ENCODE peak calls at places on chromosome 1, in seven cellular contexts. E is astrocyte; J is cardiac muscle cell; H is CD4-positive, alpha-beta memory T cell; Z is neuronal stem cell; I is endodermal cell; S is fibroblast of lung. B is an unnamed sample. For H3K4me1 and H3K9me3, the result is how much of the 10 kb centered on the place peaks cover.

GRCh38 chr1:196114193-196114592 is 494.0 kb downstream of the KCNT2 start:
- DNase-seq in E (peak), J (no peak), H (no peak), Z (no peak), I (no peak), S (peak), B (no peak)

GRCh38 chr1:219689774-219690173 is 76.9 kb upstream of the ZC3H11B start:
- DNase-seq in E (no peak), J (no peak), H (no peak), Z (no peak), I (no peak), S (no peak), B (no peak)

GRCh38 chr1:77218477-77219165 is 609 bp downstream of the PIGK start:
- DNase-seq in E (peak), J (no peak), H (no peak), Z (no peak), I (no peak), S (peak), B (no peak)

GRCh38 chr1:222627232-222627631 is 9.3 kb downstream of the MIA3 start:
- DNase-seq in E (peak), J (no peak), H (no peak), Z (no peak), I (no peak), S (no peak), B (no peak)

GRCh38 chr1:107706181-107706580 is 258.8 kb downstream of the VAV3 start:
- DNase-seq in E (no peak), J (no peak), H (no peak), Z (no peak), I (no peak), S (no peak), B (no peak)

GRCh38 chr1:232344791-232345399 is 285.0 kb downstream of the SIPA1L2 start:
- DNase-seq in E (peak), J (no peak), H (no peak), Z (no peak), I (no peak), S (no peak), B (no peak)

GRCh38 chr1:201009967-201010645 is 13.4 kb downstream of the KIF21B start:
- DNase-seq in E (no peak), J (no peak), H (no peak), Z (peak), I (peak), S (no peak), B (no peak)

GRCh38 chr1:5744911-5745431 is 247.3 kb downstream of the NPHP4 start:
- DNase-seq in E (no peak), J (no peak), H (no peak), Z (peak), I (peak), S (no peak), B (peak)

GRCh38 chr1:115193026-115193425 is 103.7 kb upstream of the TSPAN2 start:
- DNase-seq in E (no peak), J (no peak), H (no peak), Z (no peak), I (no peak), S (no peak), B (no peak)

GRCh38 chr1:222994506-222995229 is 148.4 kb downstream of the TLR5 start:
- DNase-seq in E (peak), J (no peak), H (no peak), Z (no peak), I (no peak), S (peak), B (peak)

GRCh38 chr1:42966688-42967609 is 8.3 kb upstream of the SLC2A1 start:
- DNase-seq in E (peak), J (no peak), H (no peak), Z (no peak), I (peak), S (peak), B (peak)

GRCh38 chr1:183876284-183876683 is 71.4 kb downstream of the RGL1 start:
- DNase-seq in E (no peak), J (no peak), H (no peak), Z (no peak), I (no peak), S (no peak), B (no peak)
- H3K4me1 ChIP-seq in E (under half), J (under half), H (under half), Z (under half), I (under half), S (under half), B (half or more)

DNA sequence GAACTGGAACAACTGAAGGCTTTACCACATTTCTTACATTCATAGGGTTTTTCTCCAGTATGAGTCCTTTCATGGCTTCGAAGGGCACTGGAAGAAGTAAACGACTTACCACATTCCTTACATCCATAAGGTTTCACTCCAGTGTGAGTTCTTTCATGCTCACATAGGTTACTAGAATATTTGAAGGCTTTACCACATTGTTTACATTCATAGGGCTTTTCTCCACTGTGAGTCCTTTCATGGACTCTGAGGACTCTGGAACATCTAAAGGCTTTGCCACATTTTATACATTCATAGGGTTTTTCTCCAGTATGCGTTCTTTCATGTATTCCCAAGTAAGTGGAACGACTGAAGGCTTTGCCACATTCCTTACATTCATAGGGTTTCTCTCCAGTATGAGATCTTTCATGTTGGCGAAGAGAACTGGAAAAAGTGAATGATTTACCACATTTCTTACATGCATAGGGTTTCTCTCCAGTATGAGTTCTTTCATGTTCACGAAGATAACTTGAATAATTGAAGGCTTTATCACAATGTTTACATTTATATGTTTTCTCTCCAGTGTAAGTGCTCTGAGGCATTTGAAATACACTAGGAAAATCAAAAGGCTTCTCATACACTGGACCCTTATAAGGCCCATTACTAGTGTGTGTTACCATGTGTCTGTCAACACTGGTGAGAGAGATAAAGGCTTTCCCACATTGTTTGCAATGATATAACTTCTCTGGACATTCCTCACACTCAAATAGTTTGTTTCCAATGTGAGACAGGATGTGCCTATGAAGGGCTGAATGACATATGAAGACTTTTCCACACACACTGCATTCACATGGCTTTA is 29.8 kb upstream of the ZNF695 start:
- DNase-seq in E (no peak), J (no peak), H (no peak), Z (no peak), I (no peak), S (no peak), B (no peak)
- H3K9me3 ChIP-seq in E (under half), J (under half), H (under half), Z (half or more), I (half or more), S (under half), B (half or more)

GRCh38 chr1:51638350-51638749 is 21.5 kb downstream of the OSBPL9 start:
- DNase-seq in E (no peak), J (no peak), H (no peak), Z (no peak), I (no peak), S (no peak), B (no peak)

GRCh38 chr1:51643362-51643761 is 26.5 kb downstream of the OSBPL9 start:
- DNase-seq in E (no peak), J (no peak), H (no peak), Z (no peak), I (no peak), S (no peak), B (no peak)

GRCh38 chr1:51644533-51645197 is 27.8 kb downstream of the OSBPL9 start:
- DNase-seq in E (peak), J (no peak), H (no peak), Z (no peak), I (no peak), S (peak), B (peak)

GRCh38 chr1:51639694-51640093 is 22.8 kb downstream of the OSBPL9 start:
- DNase-seq in E (no peak), J (no peak), H (no peak), Z (no peak), I (no peak), S (no peak), B (no peak)

DNA sequence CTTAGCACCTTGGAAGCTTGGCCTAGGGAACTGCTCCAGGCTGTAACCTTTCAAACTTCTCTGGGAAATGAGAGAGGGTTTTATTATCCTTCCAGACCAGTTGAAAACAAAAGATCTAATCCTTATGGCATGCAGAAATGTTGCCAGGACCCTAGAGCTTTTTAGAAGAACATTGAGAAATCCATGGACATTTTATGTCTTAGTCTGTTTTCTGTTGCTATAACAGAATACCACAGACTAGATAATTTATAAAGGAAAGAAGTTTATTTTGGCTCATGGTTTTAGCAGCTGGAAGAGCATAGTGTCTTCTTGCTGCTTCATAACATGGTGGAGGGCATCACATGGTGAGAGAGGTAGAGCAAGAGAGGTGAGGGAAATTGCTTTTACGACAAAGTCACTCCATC is 25.8 kb downstream of the OSBPL9 start:
- DNase-seq in E (peak), J (no peak), H (no peak), Z (no peak), I (no peak), S (peak), B (peak)
- H3K4me1 ChIP-seq in E (under half), J (under half), H (under half), Z (under half), I (under half), S (under half), B (under half)

GRCh38 chr1:247054992-247055415 is 23.6 kb downstream of the ZNF670 start:
- DNase-seq in E (peak), J (no peak), H (no peak), Z (no peak), I (no peak), S (peak), B (no peak)

GRCh38 chr1:247060771-247061170 is 17.8 kb downstream of the ZNF670 start:
- DNase-seq in E (no peak), J (no peak), H (no peak), Z (no peak), I (no peak), S (no peak), B (no peak)

DNA sequence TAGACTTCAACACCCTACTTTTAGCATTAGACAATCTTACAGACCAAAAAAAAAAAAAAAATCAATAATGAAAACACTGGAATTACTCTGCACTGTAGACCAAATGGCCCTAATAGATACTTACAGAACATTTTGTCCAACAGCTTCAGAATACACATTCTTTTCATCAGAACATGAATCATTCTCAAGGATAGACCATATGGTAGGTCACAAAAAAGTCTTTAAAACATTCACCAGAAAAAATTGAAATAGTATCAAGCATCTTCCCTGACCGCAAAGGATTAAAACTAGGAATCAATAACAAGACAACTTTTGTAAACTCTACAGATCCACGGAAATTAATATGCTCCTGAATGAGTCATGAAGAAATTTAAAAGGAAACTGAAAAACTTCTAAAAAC is 22.5 kb downstream of the ZNF670 start:
- DNase-seq in E (no peak), J (no peak), H (no peak), Z (no peak), I (no peak), S (no peak), B (no peak)
- H3K9me3 ChIP-seq in E (under half), J (under half), H (under half), Z (half or more), I (half or more), S (under half), B (half or more)

DNA sequence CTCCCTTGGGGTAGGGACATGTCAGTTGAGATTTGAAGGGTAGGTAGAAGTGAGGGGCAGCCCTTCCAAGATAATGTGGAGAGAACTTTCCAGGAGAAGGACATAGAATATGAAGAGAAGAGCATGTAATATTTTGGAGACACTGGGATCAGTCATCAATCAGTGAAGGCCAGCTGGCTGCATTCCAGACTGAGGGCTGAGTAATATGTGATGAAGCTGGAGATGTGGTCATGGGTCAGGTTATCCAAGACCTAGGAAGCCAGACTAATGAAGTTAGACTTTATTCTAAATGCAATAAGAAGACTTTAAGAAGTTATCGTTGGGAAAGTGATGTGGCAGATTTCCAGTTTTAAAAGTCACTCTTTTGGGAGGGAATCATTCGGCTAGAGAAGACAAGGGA is 262.0 kb downstream of the HMCN1 start:
- DNase-seq in E (peak), J (no peak), H (no peak), Z (no peak), I (no peak), S (peak), B (no peak)
- H3K4me1 ChIP-seq in E (under half), J (under half), H (under half), Z (under half), I (under half), S (under half), B (under half)

GRCh38 chr1:9942399-9942938 is 722 bp downstream of the LZIC start:
- DNase-seq in E (peak), J (peak), H (peak), Z (no peak), I (peak), S (peak), B (peak)
- H3K9me3 ChIP-seq in E (under half), J (under half), H (under half), Z (under half), I (under half), S (under half), B (under half)

DNA sequence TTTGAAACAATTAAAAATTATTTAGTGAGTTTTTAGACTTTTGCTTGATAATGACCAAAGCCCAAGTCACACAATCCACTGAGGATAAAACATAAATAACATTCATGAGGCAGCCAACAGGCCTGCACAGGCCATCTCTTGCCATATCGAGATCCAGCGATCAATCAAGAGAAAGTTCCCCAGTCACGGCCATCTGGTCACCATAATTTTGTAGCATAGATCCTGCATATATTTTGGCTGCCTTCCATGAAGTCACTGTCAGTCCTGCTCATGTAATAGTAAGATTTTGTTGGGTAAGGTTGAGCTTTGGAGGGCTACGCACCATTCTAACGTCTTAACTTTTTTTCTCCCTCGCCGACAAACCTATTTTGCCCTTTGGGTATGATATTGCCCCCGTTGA is 17.5 kb downstream of the KPNA6 start:
- DNase-seq in E (no peak), J (no peak), H (no peak), Z (no peak), I (no peak), S (no peak), B (no peak)
- H3K4me1 ChIP-seq in E (under half), J (under half), H (half or more), Z (under half), I (under half), S (under half), B (under half)

GRCh38 chr1:227632325-227632724 is 69.0 kb downstream of the ZNF678 start:
- DNase-seq in E (no peak), J (no peak), H (no peak), Z (no peak), I (no peak), S (no peak), B (no peak)

GRCh38 chr1:227635596-227635995 is 72.2 kb downstream of the ZNF678 start:
- DNase-seq in E (no peak), J (no peak), H (no peak), Z (no peak), I (no peak), S (no peak), B (no peak)
- H3K9me3 ChIP-seq in E (under half), J (under half), H (under half), Z (half or more), I (half or more), S (under half), B (half or more)

B was measured in A673.